ENCODE peak calls at places on chromosomes 13 and 19, in five cellular contexts. W is pancreas, K is IMR-90, Q is thyroid gland, M is endodermal cell. X is an unnamed sample.

GRCh38 chr13:72255908-72256307 is 388.9 kb upstream of the DACH1 start:
- DNase-seq in W (no peak), K (no peak), Q (peak), M (peak), X (peak)

GRCh38 chr19:40588926-40589569 is 12.1 kb upstream of the LTBP4 start:
- DNase-seq in W (peak), K (no peak), Q (no peak), M (no peak), X (no peak)

GRCh38 chr13:24251525-24251924 is 57.9 kb upstream of the C1QTNF9 start:
- DNase-seq in W (peak), K (no peak), Q (peak), M (no peak), X (no peak)

GRCh38 chr13:94858856-94859811 is 146.8 kb upstream of the SOX21 start:
- DNase-seq in W (no peak), K (peak), Q (peak), M (peak), X (no peak)

GRCh38 chr19:5024282-5024681 is 55.4 kb downstream of the KDM4B start:
- DNase-seq in W (no peak), K (no peak), Q (no peak), M (no peak), X (no peak)

GRCh38 chr19:32438751-32439150 is 33.2 kb downstream of the DPY19L3 start:
- DNase-seq in W (no peak), K (no peak), Q (no peak), M (no peak), X (no peak)

GRCh38 chr13:21965095-21965494 is 294.2 kb downstream of the FGF9 start:
- DNase-seq in W (no peak), K (no peak), Q (no peak), M (no peak), X (no peak)

GRCh38 chr19:50661675-50662441 is 12.6 kb downstream of the C19orf81 start:
- DNase-seq in W (peak), K (no peak), Q (no peak), M (no peak), X (no peak)

GRCh38 chr13:91785435-91786137 is 387.2 kb downstream of the GPC5 start:
- DNase-seq in W (no peak), K (no peak), Q (no peak), M (no peak), X (no peak)
- H3K4me3 ChIP-seq in W (no peak), K (no peak), Q (no peak), M (no peak), X (no peak)

GRCh38 chr13:71240906-71241305 is 626.1 kb downstream of the DACH1 start:
- DNase-seq in W (no peak), K (no peak), Q (no peak), M (peak), X (peak)
- TF ChIP-seq CTCF in W (no peak), K (peak), Q (no peak), M (peak), X (peak)

GRCh38 chr19:48418317-48419064 is 25.0 kb downstream of the GRIN2D start:
- DNase-seq in W (no peak), K (peak), Q (no peak), M (peak), X (no peak)
- H3K4me3 ChIP-seq in W (no peak), K (no peak), Q (no peak), M (no peak), X (no peak)

DNA sequence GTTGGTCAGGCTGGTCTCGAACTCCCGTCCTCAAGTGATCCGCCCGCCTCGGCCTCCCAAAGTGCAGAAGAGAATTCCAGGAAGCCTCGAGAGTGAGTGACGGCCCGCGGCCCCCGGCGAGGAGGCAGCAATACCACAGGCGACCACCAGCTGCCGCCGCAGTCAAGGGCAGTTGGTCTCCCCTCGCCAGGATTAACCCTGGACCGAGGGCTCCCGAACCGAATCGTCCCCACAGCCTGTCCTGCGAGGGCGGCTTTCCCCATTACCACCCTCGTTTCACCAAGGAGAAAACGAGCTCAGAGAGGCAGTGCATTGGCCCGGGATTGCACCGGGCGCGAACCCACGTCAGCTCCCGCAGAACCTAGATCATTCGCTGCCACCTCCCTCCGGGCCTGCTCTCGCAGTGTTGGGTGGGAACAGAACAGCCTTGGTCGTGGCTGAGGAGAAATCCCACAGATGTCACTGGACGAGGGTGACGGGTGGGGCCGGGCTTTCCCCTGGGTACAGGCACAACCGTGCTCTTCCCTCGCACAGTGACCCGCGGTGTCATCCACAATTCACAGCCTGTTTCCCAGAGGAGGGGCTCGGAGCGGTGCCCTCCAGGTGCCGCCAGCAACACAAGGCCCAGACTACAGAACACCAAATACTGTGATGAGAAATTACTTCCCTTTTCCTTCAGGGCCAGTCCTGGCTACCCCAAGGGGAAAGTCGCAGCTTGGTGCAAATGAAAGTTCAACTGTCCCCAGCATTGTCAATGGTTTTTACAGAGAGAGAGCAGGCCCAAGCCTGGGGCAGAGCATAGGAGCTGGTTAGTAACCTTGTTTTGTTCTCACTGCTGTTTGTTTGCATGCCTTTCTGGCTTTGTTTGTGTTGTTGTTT is 24.8 kb downstream of the C2CD4C start:
- DNase-seq in W (no peak), K (no peak), Q (no peak), M (peak), X (no peak)
- TF ChIP-seq CTCF in W (peak), K (peak), Q (peak), M (peak), X (no peak)

DNA sequence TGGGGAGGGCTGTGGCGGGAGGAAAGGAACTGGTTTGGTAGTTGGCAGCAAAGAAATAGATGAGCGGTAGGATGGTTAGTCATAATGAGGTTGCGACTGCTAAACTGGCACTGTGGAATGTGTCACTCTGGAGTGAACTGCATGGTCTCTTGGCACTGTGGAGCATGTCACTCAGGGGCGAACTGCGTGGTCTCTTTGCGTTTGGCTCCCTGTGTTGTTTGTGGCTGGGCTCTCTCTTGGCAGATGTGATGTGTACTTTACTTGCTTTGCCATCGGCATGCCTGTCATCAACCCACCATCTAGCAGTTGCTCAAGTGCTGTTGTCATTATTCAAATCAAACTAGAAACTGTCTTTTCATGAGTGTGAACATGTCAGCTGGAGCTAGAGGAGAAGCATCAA is 82.2 kb downstream of the ATP8A2 start:
- DNase-seq in W (no peak), K (no peak), Q (no peak), M (no peak), X (no peak)
- H3K4me3 ChIP-seq in W (no peak), K (no peak), Q (no peak), M (no peak), X (no peak)

DNA sequence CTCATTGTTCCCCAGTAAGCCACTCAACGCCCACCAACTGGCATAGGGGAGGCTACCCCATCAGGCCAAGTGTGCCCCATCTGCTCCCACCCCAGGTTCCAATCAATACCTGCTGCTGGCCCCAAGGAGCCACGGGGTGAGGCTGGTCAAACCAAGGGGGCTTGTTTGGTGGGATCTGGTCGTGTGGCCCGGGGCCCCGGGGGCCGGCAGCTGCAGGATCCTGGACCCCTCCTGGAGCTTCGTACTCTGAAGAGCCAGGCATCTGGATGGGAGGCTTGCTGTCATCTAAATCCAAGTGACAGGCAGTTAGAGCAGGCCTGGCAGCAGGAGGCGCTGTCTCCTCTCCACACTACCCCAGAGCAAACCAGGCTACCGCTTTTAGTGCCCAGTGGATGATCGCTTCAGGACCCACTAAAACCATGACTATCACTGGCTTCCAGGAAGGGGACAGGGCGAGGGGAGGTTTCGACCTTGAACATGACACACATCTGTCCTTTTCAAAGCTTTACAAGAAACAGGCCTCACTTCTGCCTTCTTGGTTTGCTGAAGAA is 14.2 kb downstream of the CHERP start:
- DNase-seq in W (no peak), K (no peak), Q (no peak), M (peak), X (no peak)
- TF ChIP-seq CTCF in W (no peak), K (peak), Q (no peak), M (peak), X (peak)

X was measured in bronchial epithelial cell.